ENCODE peak calls at places on chromosome X, in five cellular contexts. I is head of caudate nucleus, B is lower leg skin, L is foreskin fibroblast, X is H9. A is an unnamed sample.

GRCh38 chrX:74232859-74233258 is 71.1 kb upstream of the ZCCHC13 start:
- DNase-seq in X (no peak), B (no peak), I (no peak), L (no peak), A (no peak)

GRCh38 chrX:23381688-23382087 is 47.0 kb downstream of the PTCHD1 start:
- DNase-seq in L (no peak), I (no peak), B (no peak), X (no peak), A (no peak)

GRCh38 chrX:31138124-31138523 is 66.3 kb upstream of the FTHL17 start:
- DNase-seq in L (no peak), B (no peak), I (no peak), X (no peak), A (no peak)

GRCh38 chrX:9535101-9535500 is 70.2 kb downstream of the TBL1X start:
- DNase-seq in I (no peak), B (no peak), X (no peak), L (no peak), A (no peak)

GRCh38 chrX:142052238-142052637 is 148.5 kb downstream of the MAGEC1 start:
- DNase-seq in X (no peak), B (no peak), L (no peak), I (no peak), A (no peak)

GRCh38 chrX:25755179-25755578 is 383.0 kb upstream of the MAGEB18 start:
- DNase-seq in X (no peak), B (no peak), I (no peak), L (no peak), A (no peak)

GRCh38 chrX:154373340-154374306 is 811 bp downstream of the FLNA start:
- DNase-seq in X (peak), B (peak), I (peak), L (peak), A (no peak)

GRCh38 chrX:21847342-21847741 is 7.9 kb downstream of the MBTPS2 start:
- DNase-seq in B (no peak), I (no peak), X (no peak), L (no peak), A (no peak)

GRCh38 chrX:56797966-56798711 is 69.1 kb downstream of the NBDY start:
- DNase-seq in X (peak), B (no peak), L (peak), I (no peak), A (no peak)

GRCh38 chrX:1336331-1337143 is at the start of gene IL3RA:
- DNase-seq in L (no peak), B (peak), X (no peak), I (peak), A (no peak)

GRCh38 chrX:49309401-49309981 is 6.0 kb downstream of the GAGE10 start:
- DNase-seq in I (no peak), X (peak), L (peak), B (no peak), A (no peak)

A was measured in NCI-H2107.